ENCODE peak calls at places on chromosomes 1 and 21, in four cellular contexts. Z is HepG2, M is H54, O is GM12891. T is an unnamed sample.

GRCh38 chr1:187433598-187433997 is 604.8 kb downstream of the PLA2G4A start:
- DNase-seq in Z (no peak), M (no peak), O (no peak), T (no peak)

GRCh38 chr21:15436031-15436430 is 293.8 kb upstream of the USP25 start:
- DNase-seq in M (no peak), Z (no peak), O (no peak), T (no peak)

GRCh38 chr1:91871994-91872393 is 14.0 kb downstream of the TGFBR3 start:
- DNase-seq in M (no peak), O (no peak), Z (no peak), T (no peak)

GRCh38 chr1:79681382-79681781 is 674.9 kb upstream of the ADGRL4 start:
- DNase-seq in O (no peak), M (no peak), Z (no peak), T (no peak)

GRCh38 chr1:68320349-68320748 is 88.0 kb upstream of the WLS start:
- DNase-seq in O (no peak), Z (no peak), M (no peak), T (no peak)

GRCh38 chr1:112575154-112575804 is 43.7 kb downstream of the ST7L start:
- DNase-seq in O (no peak), M (peak), Z (no peak), T (peak)

GRCh38 chr1:109078317-109078716 is 2.5 kb upstream of the TAF13 start:
- DNase-seq in Z (no peak), M (no peak), O (no peak), T (no peak)

GRCh38 chr1:225441314-225442119 is 13.7 kb upstream of the LBR start:
- DNase-seq in O (no peak), Z (peak), M (no peak), T (no peak)

GRCh38 chr1:232012773-232013386 is 386.3 kb downstream of the DISC1 start:
- DNase-seq in M (no peak), O (no peak), Z (no peak), T (no peak)

GRCh38 chr1:22861764-22862440 is 110.8 kb downstream of the LACTBL1 start:
- DNase-seq in O (no peak), Z (no peak), M (peak), T (peak)

GRCh38 chr1:79322511-79323027 is 316.0 kb upstream of the ADGRL4 start:
- DNase-seq in O (no peak), Z (no peak), M (no peak), T (no peak)

GRCh38 chr1:39204441-39205081 is at the start of gene MACF1:
- DNase-seq in O (no peak), Z (no peak), M (peak), T (peak)

GRCh38 chr1:60152886-60153285 is 79.3 kb upstream of the C1orf87 start:
- DNase-seq in M (no peak), Z (no peak), O (no peak), T (no peak)

GRCh38 chr1:221714227-221715116 is 27.4 kb downstream of the DUSP10 start:
- DNase-seq in M (no peak), Z (no peak), O (no peak), T (no peak)

GRCh38 chr21:18499761-18500376 is 96.3 kb upstream of the TMPRSS15 start:
- DNase-seq in O (no peak), Z (peak), M (no peak), T (peak)

GRCh38 chr1:68506386-68506785 is 9.5 kb upstream of the DEPDC1 start:
- DNase-seq in M (no peak), O (no peak), Z (no peak), T (no peak)

GRCh38 chr1:99546432-99547416 is 99.2 kb upstream of the PALMD start:
- DNase-seq in M (no peak), O (no peak), Z (no peak), T (no peak)

GRCh38 chr1:240455228-240455821 is 156.6 kb downstream of the GREM2 start:
- DNase-seq in Z (no peak), M (no peak), O (no peak), T (no peak)

DNA sequence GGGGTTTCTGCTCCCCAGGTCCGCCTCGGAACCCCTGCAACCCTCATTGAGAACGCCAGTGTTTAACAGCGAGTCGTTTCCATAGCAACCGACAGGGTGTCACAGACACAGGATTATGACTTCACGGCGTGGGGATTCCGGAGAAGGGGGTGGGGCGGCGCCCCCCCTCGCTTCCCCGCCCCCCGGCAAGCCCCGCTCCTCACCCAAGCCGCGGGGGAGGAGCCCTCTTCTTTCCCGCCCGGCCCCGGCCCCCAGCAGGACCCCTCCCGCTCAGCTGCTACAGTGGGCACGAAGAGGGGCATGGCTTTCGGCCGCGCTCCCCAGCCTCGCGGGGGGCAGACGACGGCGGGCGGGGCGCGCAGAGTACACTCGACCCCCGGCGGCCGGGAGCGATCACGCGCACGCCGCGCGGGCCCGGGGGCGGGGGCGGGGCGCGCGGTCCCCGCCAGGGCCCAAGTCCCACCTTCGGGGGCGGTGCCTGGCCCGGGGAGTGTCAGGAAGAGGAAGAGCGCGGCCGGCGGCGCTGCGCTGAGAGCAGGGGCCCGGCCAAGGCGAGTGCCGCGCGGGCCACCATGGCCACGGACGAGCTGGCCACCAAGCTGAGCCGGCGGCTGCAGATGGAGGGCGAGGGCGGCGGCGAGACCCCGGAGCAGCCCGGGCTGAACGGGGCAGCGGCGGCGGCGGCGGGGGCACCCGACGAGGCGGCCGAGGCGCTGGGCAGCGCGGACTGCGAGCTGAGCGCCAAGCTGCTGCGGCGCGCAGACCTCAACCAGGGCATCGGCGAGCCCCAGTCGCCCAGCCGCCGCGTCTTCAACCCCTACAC is at the start of gene EFHD2:
- DNase-seq in O (peak), Z (peak), M (peak), T (peak)
- TF ChIP-seq POLR2A in O (peak), Z (no peak), M (peak), T (peak)

DNA sequence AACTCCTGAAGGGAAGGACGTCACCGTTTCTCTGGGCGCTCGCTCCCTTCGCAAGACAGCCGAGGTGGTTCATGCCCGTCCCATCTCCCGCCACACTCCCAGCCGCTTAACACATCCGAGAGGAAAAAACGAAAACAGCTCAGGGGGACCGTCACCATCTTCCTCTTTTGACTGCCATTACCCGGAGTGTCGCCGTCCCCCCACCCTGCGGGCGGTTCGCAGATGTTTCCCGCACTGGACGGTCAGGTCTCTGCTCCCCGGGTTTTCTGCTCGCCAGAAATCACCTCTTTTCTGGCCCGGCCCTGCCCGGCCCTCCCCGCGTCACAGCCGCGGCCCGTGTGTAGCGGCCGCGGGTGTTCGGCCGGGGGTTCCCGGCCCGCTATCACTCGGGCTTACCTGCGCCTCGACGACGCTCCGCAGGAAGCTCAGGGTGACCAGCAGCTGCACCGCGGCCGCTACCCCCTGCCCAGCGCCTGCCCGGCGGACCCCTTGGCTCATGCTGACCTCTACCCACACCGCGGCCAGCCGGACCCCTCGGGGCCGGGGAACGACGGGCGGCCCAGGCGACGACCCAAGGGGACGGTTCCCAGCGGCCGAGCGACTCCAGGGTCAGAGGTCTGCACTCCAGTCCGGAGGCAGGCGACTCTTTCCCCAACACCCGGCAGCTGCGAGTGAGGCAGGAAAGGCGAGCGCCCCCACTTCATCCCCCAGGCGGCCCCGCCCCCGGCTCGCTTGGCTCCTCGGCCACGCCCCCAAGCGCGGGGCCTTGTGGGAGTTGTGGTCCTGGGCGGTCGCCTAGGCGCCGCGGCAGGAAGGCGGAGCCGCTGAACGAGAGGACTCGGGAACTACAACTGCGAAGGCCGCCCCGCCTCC is at the start of gene ERO1B:
- DNase-seq in M (peak), Z (peak), O (peak), T (peak)
- TF ChIP-seq POLR2A in M (peak), Z (peak), O (peak), T (peak)

DNA sequence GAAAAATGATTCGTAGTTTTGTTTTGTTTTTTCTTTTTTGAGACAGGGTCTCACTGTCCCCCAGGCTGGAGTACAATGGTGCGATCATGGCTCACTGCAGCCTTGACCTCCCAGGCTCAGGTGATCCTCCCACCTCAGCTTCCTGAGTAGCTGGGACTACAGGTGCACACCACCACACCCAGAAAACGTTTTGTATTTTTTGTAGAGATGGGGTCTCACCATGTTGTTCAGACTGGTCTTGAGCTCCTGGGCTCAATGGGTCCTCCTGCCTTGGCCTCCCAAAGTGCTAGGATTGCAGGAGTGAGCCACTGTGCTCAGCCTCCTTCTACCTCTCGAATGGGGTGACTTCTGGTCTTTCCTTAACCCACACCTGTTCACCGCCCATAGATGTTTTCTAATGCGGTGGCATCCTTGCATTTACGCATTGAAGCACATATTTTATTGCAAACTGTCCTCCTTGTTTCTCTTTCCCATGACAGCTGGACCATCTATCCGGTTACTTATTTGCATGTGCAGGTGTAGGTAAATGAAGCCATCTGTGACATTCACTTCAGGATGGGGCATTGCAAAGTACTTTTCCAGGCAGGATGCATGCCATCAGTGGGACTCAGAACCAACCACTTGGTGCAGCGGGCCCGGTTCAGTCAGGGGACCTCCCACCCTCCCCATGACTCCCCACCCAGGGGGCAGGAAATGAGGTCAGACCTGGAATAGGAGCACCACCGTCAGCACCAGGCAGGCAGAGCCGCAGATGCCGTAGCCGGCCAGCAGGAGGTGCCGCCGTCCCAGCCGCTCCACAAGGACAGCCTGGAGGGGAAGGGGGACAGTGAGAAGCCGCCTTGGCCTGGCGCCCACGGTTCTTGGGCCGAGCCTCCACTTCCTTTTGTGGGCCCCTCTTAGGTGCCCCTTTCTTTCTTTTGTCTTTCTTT is 16.5 kb downstream of the SLC2A7 start:
- DNase-seq in O (peak), M (peak), Z (no peak), T (peak)
- TF ChIP-seq POLR2A in O (peak), M (no peak), Z (no peak), T (no peak)

DNA sequence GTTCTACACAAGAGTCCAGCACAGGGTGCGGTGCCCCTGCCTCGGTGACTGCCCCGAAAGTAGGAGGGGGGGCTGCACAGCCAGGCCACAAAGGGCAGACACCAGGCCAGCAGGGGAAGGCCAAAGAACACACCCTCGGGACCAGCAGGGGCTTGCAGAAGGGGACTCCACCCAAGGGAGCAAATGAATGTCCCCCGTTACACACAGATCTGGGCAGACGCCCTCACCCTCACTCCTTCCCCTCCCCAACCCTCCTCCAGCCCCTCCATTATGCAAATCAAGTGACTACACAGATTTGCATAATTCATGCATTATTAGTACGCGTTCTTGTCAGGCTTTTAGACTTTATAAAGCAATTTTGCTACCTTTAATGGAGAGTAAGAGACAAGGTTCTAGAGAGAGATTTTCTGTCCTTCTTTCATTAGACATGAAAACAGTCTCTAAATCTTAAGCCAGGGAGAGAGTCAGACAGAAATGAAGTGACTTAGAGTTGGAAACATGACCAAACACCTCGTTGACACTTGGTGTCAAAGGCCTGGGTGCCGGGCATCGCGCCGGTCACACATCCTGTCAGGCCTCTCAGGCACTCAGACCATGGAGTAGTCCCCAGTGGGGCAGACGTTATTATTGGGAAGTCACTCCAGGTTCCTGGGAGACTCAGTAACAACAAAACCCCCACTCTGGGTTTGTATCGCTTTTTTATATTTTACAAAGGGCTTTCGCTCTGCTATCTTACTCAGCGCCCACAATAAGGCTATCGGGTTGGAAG is 26.0 kb downstream of the KCNN3 start:
- DNase-seq in O (peak), M (no peak), Z (no peak), T (no peak)
- TF ChIP-seq POLR2A in O (no peak), M (no peak), Z (no peak), T (no peak)

GRCh38 chr1:46205141-46205540 is 2.0 kb downstream of the LURAP1 start:
- DNase-seq in Z (no peak), O (no peak), M (no peak), T (no peak)

GRCh38 chr1:46205794-46206193 is 2.7 kb downstream of the LURAP1 start:
- DNase-seq in O (no peak), M (no peak), Z (no peak), T (no peak)

GRCh38 chr1:46203738-46204405 is 738 bp downstream of the LURAP1 start:
- DNase-seq in Z (no peak), M (no peak), O (no peak), T (no peak)

GRCh38 chr1:46204406-46204742 is 1.2 kb downstream of the LURAP1 start:
- DNase-seq in M (no peak), O (no peak), Z (no peak), T (no peak)

GRCh38 chr1:46202975-46203737 is at the start of gene LURAP1:
- DNase-seq in M (peak), Z (no peak), O (peak), T (peak)
- TF ChIP-seq POLR2A in M (no peak), Z (no peak), O (no peak), T (no peak)

GRCh38 chr1:226875641-226876295 is 5.4 kb downstream of the PSEN2 start:
- DNase-seq in O (no peak), M (peak), Z (no peak), T (no peak)
- TF ChIP-seq POLR2A in O (no peak), M (no peak), Z (no peak), T (no peak)

DNA sequence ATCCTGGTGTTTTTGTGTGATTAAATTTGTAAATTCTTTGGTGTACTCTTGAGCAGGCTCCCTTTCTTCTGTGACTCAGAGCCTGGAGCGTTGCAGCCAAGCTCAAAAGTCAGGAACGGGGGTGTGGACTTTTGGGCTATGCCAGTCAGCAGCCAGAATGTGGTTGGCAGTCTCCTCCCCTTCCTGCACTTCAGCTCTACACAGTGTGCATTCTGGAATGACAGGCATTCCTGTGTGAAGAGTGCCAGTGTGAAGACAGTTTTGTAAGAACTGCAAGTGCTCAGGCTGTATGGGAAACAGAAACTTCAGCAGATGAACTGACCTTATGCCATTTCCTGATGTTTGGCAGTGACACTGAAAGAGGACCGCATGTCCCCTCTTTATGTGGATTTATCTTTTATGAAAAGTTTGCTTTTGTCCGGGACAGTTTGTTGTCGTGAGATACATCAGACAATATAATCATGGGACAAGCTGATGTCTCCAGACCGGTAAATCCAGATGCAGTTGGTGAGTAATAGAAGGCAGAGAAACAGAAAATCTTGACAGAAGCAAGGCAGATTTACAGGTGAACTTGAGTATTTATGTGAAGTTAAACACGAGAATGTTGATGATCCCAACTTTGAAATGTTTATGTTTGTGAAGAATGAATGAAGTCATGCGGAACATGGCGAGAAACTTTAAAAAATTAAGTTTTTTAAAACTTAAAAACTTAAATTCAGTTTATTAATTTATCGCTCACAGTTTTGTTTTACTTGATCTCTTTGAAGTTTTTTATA is 67.7 kb upstream of the RCC1 start:
- DNase-seq in O (no peak), M (peak), Z (peak), T (no peak)
- TF ChIP-seq POLR2A in O (no peak), M (peak), Z (peak), T (peak)

GRCh38 chr1:40988280-40988679 is 8.8 kb downstream of the CTPS1 start:
- DNase-seq in M (no peak), Z (peak), O (no peak), T (no peak)
- TF ChIP-seq POLR2A in M (no peak), Z (no peak), O (no peak), T (no peak)

T was measured in erythroblast.